ENCODE peak calls at places on chromosomes 2 and 18, in ten cellular contexts. F, M, S, Y, B, O, J, C, G and V are unnamed samples.

GRCh38 chr18:67590571-67591141 is 74.1 kb upstream of the DSEL start:
- DNase-seq in O (peak; percentile 52), C (no peak), S (peak; percentile 19), M (peak; percentile 10), G (peak; percentile 46), B (peak; percentile 61), J (no peak), Y (no peak), F (peak; percentile 8), V (no peak)

GRCh38 chr2:227849906-227850305 is 21.5 kb upstream of the DAW1 start:
- DNase-seq in J (no peak), C (no peak), M (peak; percentile 77), G (peak; percentile 84), B (no peak), F (no peak), S (peak; percentile 65), O (peak; percentile 43), Y (no peak), V (no peak)

GRCh38 chr2:32442020-32442467 is 85.2 kb downstream of the BIRC6 start:
- DNase-seq in Y (no peak), O (no peak), J (no peak), B (no peak), F (no peak), G (no peak), C (no peak), M (no peak), S (no peak), V (no peak)

GRCh38 chr2:949384-949893 is 1.2 kb upstream of the SNTG2 start:
- DNase-seq in C (no peak), J (no peak), O (no peak), M (no peak), Y (no peak), G (no peak), S (no peak), B (no peak), F (no peak), V (no peak)

GRCh38 chr18:75163736-75164135 is 45.2 kb downstream of the PTGR3 start:
- DNase-seq in G (no peak), O (no peak), J (no peak), S (no peak), F (no peak), Y (no peak), M (no peak), B (no peak), C (peak; percentile 12), V (no peak)

GRCh38 chr2:42095923-42096408 is 48.1 kb downstream of the PKDCC start:
- DNase-seq in O (peak; percentile 83), S (peak; percentile 61), C (peak; percentile 77), B (peak; percentile 91), M (peak; percentile 56), F (peak; percentile 81), G (peak; percentile 89), Y (peak; percentile 84), J (peak; percentile 83), V (no peak)

GRCh38 chr18:51255694-51256093 is 58.2 kb upstream of the MEX3C start:
- DNase-seq in J (no peak), B (peak; percentile 81), F (no peak), O (no peak), G (peak; percentile 12), S (no peak), C (no peak), M (no peak), Y (no peak), V (no peak)

GRCh38 chr2:226611944-226612318 is 187.7 kb downstream of the IRS1 start:
- DNase-seq in G (peak; percentile 74), M (peak; percentile 94), S (no peak), F (no peak), J (no peak), B (peak; percentile 36), Y (peak; percentile 49), O (peak; percentile 79), C (no peak), V (peak; percentile 47)

GRCh38 chr18:77146249-77147080 is 13.9 kb upstream of the MBP start:
- DNase-seq in M (peak; percentile 38), C (no peak), G (no peak), F (no peak), B (no peak), J (no peak), O (no peak), S (no peak), Y (no peak), V (no peak)

GRCh38 chr2:231104115-231104713 is 20.6 kb downstream of the HTR2B start:
- DNase-seq in M (peak; percentile 31), C (peak; percentile 84), Y (peak; percentile 55), B (peak; percentile 88), G (peak; percentile 82), O (peak; percentile 75), S (peak; percentile 60), F (peak; percentile 54), J (peak; percentile 73), V (no peak)

GRCh38 chr2:1402064-1402463 is 11.2 kb upstream of the TPO start:
- DNase-seq in Y (no peak), S (no peak), G (no peak), F (no peak), J (no peak), B (no peak), M (no peak), O (no peak), C (no peak), V (no peak)

GRCh38 chr18:2887470-2887869 is 40.7 kb downstream of the EMILIN2 start:
- DNase-seq in B (no peak), G (no peak), O (no peak), F (no peak), C (no peak), Y (no peak), J (no peak), M (no peak), S (no peak), V (no peak)

GRCh38 chr2:196389670-196390069 is 218.3 kb upstream of the STK17B start:
- DNase-seq in C (no peak), J (no peak), G (peak; percentile 58), B (no peak), O (no peak), S (no peak), Y (no peak), F (no peak), M (no peak), V (no peak)

GRCh38 chr2:237218756-237219155 is 133.1 kb downstream of the COPS8 start:
- DNase-seq in C (no peak), J (no peak), G (no peak), S (no peak), Y (no peak), M (no peak), B (peak; percentile 43), F (no peak), O (no peak), V (no peak)

GRCh38 chr2:77823028-77823427 is 300.9 kb upstream of the LRRTM4 start:
- DNase-seq in G (no peak), B (no peak), O (no peak), S (no peak), C (no peak), J (no peak), M (no peak), Y (no peak), F (no peak), V (no peak)

GRCh38 chr2:172230783-172231446 is 128.2 kb upstream of the DLX2 start:
- DNase-seq in M (peak; percentile 57), F (no peak), S (no peak), B (no peak), O (no peak), C (peak; percentile 53), G (no peak), J (no peak), Y (no peak), V (no peak)

GRCh38 chr18:72672364-72673151 is 128.4 kb upstream of the CBLN2 start:
- DNase-seq in J (peak; percentile 67), O (peak; percentile 11), B (peak; percentile 74), S (peak; percentile 6), F (peak; percentile 49), Y (peak; percentile 36), G (peak; percentile 57), C (no peak), M (peak; percentile 12), V (no peak)

GRCh38 chr2:70789304-70790078 is 952 bp downstream of the FIGLA start:
- DNase-seq in O (peak; percentile 25), C (peak; percentile 95), F (peak; percentile 59), G (peak; percentile 60), M (peak; percentile 55), Y (peak; percentile 78), J (peak; percentile 58), B (peak; percentile 58), S (peak; percentile 30), V (no peak)

GRCh38 chr2:99880148-99880983 is 262.0 kb downstream of the AFF3 start:
- DNase-seq in C (no peak), Y (no peak), O (peak; percentile 98), B (peak; percentile 74), M (peak; percentile 93), S (peak; percentile 48), F (no peak), J (no peak), G (peak; percentile 92), V (peak; percentile 87)

GRCh38 chr2:47354013-47354816 is 48.7 kb upstream of the MSH2 start:
- DNase-seq in Y (peak; percentile 82), B (peak; percentile 65), O (peak; percentile 37), M (no peak), C (peak; percentile 55), G (peak; percentile 53), F (no peak), S (peak; percentile 29), J (no peak), V (no peak)
- H3K4me3 ChIP-seq in Y (no peak overlapping the region), B (no peak overlapping the region), O (no peak overlapping the region), M (no peak overlapping the region), C (no peak overlapping the region), G (no peak overlapping the region), F (no peak overlapping the region), S (no peak overlapping the region), J (no peak overlapping the region), V (no peak overlapping the region)

DNA sequence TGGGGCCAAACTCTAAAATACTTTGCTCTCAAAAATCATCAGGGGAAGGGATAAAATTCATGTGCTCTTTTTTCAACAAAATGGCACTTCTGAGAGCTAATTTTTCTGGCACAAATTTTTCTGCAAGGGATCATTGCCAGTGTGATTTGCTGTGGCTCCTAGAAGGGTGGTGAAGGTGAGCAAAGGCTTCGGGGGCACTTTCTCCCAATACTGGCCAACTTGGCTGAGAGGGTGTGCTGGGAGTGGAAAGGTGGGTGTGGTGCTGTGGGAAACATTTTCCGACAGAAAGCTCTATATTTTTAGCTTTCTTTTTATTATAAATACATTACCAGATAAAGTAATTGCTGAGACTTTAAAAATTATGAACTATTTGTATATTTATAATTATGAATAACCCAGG is 419 bp downstream of the SMYD1 start:
- DNase-seq in G (no peak), B (no peak), O (no peak), S (no peak), F (no peak), C (no peak), J (no peak), Y (no peak), M (no peak), V (no peak)
- H3K4me3 ChIP-seq in G (no peak overlapping the region), B (no peak overlapping the region), O (no peak overlapping the region), S (no peak overlapping the region), F (no peak overlapping the region), C (no peak overlapping the region), J (no peak overlapping the region), Y (no peak overlapping the region), M (no peak overlapping the region), V (no peak overlapping the region)

GRCh38 chr18:57649536-57650495 is 28.2 kb upstream of the NARS1 start:
- DNase-seq in O (peak; percentile 70), F (no peak), C (no peak), Y (peak; percentile 45), B (peak; percentile 84), J (peak; percentile 33), G (peak; percentile 94), S (peak; percentile 81), M (peak; percentile 77), V (peak; percentile 39)
- H3K4me3 ChIP-seq in O (no peak overlapping the region), F (no peak overlapping the region), C (no peak overlapping the region), Y (no peak overlapping the region), B (no peak overlapping the region), J (no peak overlapping the region), G (no peak overlapping the region), S (no peak overlapping the region), M (no peak overlapping the region), V (no peak overlapping the region)

GRCh38 chr2:157874278-157874825 is 1.8 kb downstream of the ACVR1 start:
- DNase-seq in J (no peak), Y (no peak), S (no peak), G (no peak), B (no peak), C (no peak), O (no peak), F (no peak), M (no peak), V (no peak)
- H3K4me3 ChIP-seq in J (no peak overlapping the region), Y (peak overlapping the region; percentile 98), S (peak overlapping the region; percentile 77), G (peak overlapping the region; percentile 83), B (peak overlapping the region; percentile 83), C (peak overlapping the region; percentile 95), O (peak overlapping the region; percentile 98), F (no peak overlapping the region), M (peak overlapping the region; percentile 72), V (peak overlapping the region; percentile 82)